ENCODE peak calls at places on chromosomes 12 and 14, in nine cellular contexts. J, Z, W, L, T, B, K, Y and V are unnamed samples.

GRCh38 chr12:120249875-120250795 is 15.4 kb downstream of the PXN start:
- DNase-seq in Z (no peak), L (no peak), T (no peak), B (no peak), J (no peak), Y (no peak), K (no peak), W (peak; percentile 94), V (no peak)

GRCh38 chr12:54216580-54217308 is 28.0 kb upstream of the SMUG1 start:
- DNase-seq in K (peak; percentile 59), T (peak; percentile 76), J (peak; percentile 83), L (peak; percentile 80), Y (peak; percentile 89), B (peak; percentile 63), Z (peak; percentile 75), W (peak; percentile 76), V (no peak)

GRCh38 chr14:93720076-93720815 is 68.0 kb downstream of the PRIMA1 start:
- DNase-seq in B (no peak), J (peak; percentile 56), Y (no peak), K (no peak), Z (no peak), L (no peak), T (no peak), W (no peak), V (no peak)

GRCh38 chr12:31588976-31589375 is 2.0 kb downstream of the DENND5B start:
- DNase-seq in W (no peak), Y (peak; percentile 28), Z (no peak), J (no peak), K (no peak), T (no peak), L (no peak), B (peak; percentile 26), V (no peak)

GRCh38 chr14:89418452-89418851 is 1.4 kb upstream of the FOXN3 start:
- DNase-seq in B (no peak), J (no peak), Y (peak; percentile 53), W (no peak), Z (no peak), K (no peak), L (no peak), T (no peak), V (no peak)

GRCh38 chr12:40552868-40553267 is 139.4 kb upstream of the CNTN1 start:
- DNase-seq in B (no peak), T (no peak), J (no peak), Y (no peak), L (no peak), Z (no peak), K (no peak), W (no peak), V (no peak)

GRCh38 chr14:81537193-81537592 is 3.5 kb upstream of the SEL1L start:
- DNase-seq in Y (no peak), B (no peak), Z (no peak), L (no peak), W (no peak), J (no peak), T (no peak), K (no peak), V (no peak)

GRCh38 chr12:54046809-54047159 is 6.9 kb upstream of the HOXC4 start:
- DNase-seq in Y (no peak), T (no peak), W (no peak), K (no peak), L (no peak), Z (no peak), J (no peak), B (no peak), V (no peak)